ENCODE peak calls at places on chromosomes 1 and 21, in eight cellular contexts. V, T, R, J, E, M, Z and Y are unnamed samples. For H4K20me1, the result is how much of the 10 kb centered on the place peaks cover.

GRCh38 chr1:234963180-234963903 is 165.3 kb downstream of the TOMM20 start:
- DNase-seq in J (no peak), R (no peak), Z (no peak), M (peak), E (peak), T (peak), V (peak), Y (peak)

GRCh38 chr1:28163496-28164120 is 12.9 kb downstream of the PTAFR start:
- DNase-seq in J (no peak), V (no peak), Z (no peak), T (no peak), R (no peak), E (no peak), M (peak), Y (peak)

GRCh38 chr1:95832370-95832769 is 598.4 kb downstream of the RWDD3 start:
- DNase-seq in R (no peak), Z (no peak), E (no peak), J (no peak), T (no peak), V (no peak), M (no peak), Y (no peak)

GRCh38 chr1:44802306-44803061 is 2.3 kb downstream of the PLK3 start:
- DNase-seq in V (peak), T (no peak), Z (no peak), R (no peak), E (no peak), J (no peak), M (no peak), Y (no peak)

GRCh38 chr1:183870351-183871077 is 65.6 kb downstream of the RGL1 start:
- DNase-seq in J (no peak), M (peak), T (peak), R (no peak), E (no peak), V (no peak), Z (no peak), Y (peak)

GRCh38 chr1:207085887-207086286 is 2.8 kb upstream of the C4BPB start:
- DNase-seq in E (no peak), J (no peak), T (no peak), Z (no peak), V (no peak), R (peak), M (no peak), Y (no peak)

GRCh38 chr1:234681990-234682389 is 72.0 kb upstream of the IRF2BP2 start:
- DNase-seq in R (no peak), T (no peak), E (no peak), J (no peak), V (no peak), M (no peak), Z (no peak), Y (no peak)

GRCh38 chr21:44296916-44297315 is 2.9 kb upstream of the PFKL start:
- DNase-seq in Z (no peak), R (no peak), J (no peak), T (no peak), E (no peak), V (no peak), M (no peak), Y (no peak)

GRCh38 chr1:246012271-246012854 is 494.7 kb downstream of the SMYD3 start:
- DNase-seq in M (peak), J (no peak), V (peak), E (peak), Z (peak), T (peak), R (peak), Y (peak)

GRCh38 chr1:89833183-89834077 is 12.6 kb downstream of the LRRC8D start:
- DNase-seq in R (peak), Z (no peak), E (no peak), J (no peak), V (no peak), T (no peak), M (no peak), Y (no peak)

GRCh38 chr1:182069028-182069466 is 7.5 kb upstream of the ZNF648 start:
- DNase-seq in V (peak), T (peak), R (peak), J (peak), E (peak), M (peak), Z (peak), Y (no peak)

GRCh38 chr1:7299994-7300393 is 471.1 kb upstream of the VAMP3 start:
- DNase-seq in R (no peak), J (no peak), E (no peak), M (peak), V (peak), Z (no peak), T (peak), Y (peak)

GRCh38 chr1:245283001-245283400 is 128.2 kb downstream of the KIF26B start:
- DNase-seq in J (no peak), T (no peak), R (no peak), M (no peak), E (no peak), Z (no peak), V (no peak), Y (no peak)

GRCh38 chr21:26845066-26845749 is at the start of gene ADAMTS1:
- DNase-seq in M (peak), J (peak), V (peak), E (no peak), Z (peak), T (peak), R (peak), Y (peak)

GRCh38 chr1:182666736-182667135 is 17.7 kb downstream of the RGS8 start:
- DNase-seq in Z (no peak), M (peak), E (no peak), R (peak), V (no peak), J (no peak), T (no peak), Y (peak)

GRCh38 chr1:10699470-10699835 is 97.0 kb downstream of the CASZ1 start:
- DNase-seq in Z (no peak), J (no peak), V (no peak), E (no peak), T (peak), M (no peak), R (no peak), Y (no peak)

GRCh38 chr1:109266965-109267364 is 16.0 kb downstream of the PSRC1 start:
- DNase-seq in R (no peak), E (no peak), M (peak), T (peak), V (no peak), J (no peak), Z (peak), Y (peak)

GRCh38 chr1:156172696-156173470 is 19.5 kb downstream of the SEMA4A start:
- DNase-seq in E (no peak), Z (no peak), T (no peak), J (no peak), V (no peak), R (peak), M (no peak), Y (no peak)

GRCh38 chr1:235319255-235319654 is 8.7 kb downstream of the ARID4B start:
- DNase-seq in R (no peak), M (no peak), J (no peak), V (no peak), E (no peak), T (no peak), Z (no peak), Y (no peak)

GRCh38 chr1:94898486-94899385 is 28.2 kb downstream of the CNN3 start:
- DNase-seq in V (no peak), M (peak), T (peak), J (no peak), E (no peak), Z (no peak), R (no peak), Y (peak)

GRCh38 chr1:215393476-215393875 is 173.6 kb upstream of the KCTD3 start:
- DNase-seq in V (no peak), M (no peak), T (no peak), J (no peak), E (no peak), Z (no peak), R (no peak), Y (no peak)

GRCh38 chr1:67572594-67573221 is 112.3 kb upstream of the GADD45A start:
- DNase-seq in E (no peak), T (peak), V (peak), R (no peak), Z (peak), M (peak), J (no peak), Y (no peak)

GRCh38 chr1:205729945-205730610 is 19.9 kb downstream of the NUCKS1 start:
- DNase-seq in Z (no peak), J (no peak), T (no peak), E (no peak), M (peak), V (no peak), R (no peak), Y (peak)

GRCh38 chr1:205739348-205740160 is 10.4 kb downstream of the NUCKS1 start:
- DNase-seq in J (no peak), R (no peak), Z (no peak), T (no peak), E (no peak), M (peak), V (no peak), Y (peak)

GRCh38 chr1:205735218-205735617 is 14.8 kb downstream of the NUCKS1 start:
- DNase-seq in R (no peak), Z (no peak), J (no peak), V (no peak), E (no peak), M (no peak), T (no peak), Y (no peak)

DNA sequence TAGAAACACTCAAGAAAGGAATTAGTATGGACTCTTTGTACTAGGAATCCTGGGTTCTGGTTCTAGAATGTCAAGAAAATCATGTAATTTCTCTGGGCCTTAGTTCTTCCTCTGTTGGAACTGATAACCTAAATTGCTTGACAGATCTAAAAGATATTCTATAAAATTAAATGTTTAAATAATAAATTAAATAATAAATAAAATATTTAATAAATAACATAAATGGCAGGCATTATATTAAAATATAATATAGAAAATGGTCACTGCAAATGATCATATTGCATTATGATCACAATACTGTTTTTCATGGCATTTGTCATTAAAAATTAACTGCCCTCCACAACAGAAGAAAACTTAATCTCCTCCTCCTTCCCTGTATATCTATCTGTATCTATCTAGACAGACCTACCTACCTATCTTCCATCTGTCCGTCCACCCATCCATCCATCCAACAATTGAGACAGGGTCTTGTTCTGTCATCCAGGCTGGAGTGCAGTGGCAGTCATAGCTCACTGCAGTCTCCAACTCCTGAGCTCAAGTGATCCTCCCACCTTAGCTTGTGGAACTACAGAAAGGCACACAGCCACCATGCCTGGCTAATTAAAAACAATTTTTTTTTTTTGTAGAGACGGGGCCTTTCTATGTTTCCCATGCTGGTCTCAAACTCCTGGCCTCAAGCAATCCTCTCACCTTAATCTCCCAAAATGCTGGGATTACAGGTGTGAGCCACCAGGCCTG is 16.4 kb downstream of the NUCKS1 start:
- DNase-seq in E (no peak), M (no peak), R (no peak), V (no peak), Z (no peak), J (no peak), T (no peak), Y (no peak)
- H4K20me1 ChIP-seq in E (under half), M (half or more), R (half or more), V (half or more), Z (under half), J (under half), T (under half), Y (under half)

GRCh38 chr1:2289607-2290006 is 61.5 kb downstream of the SKI start:
- DNase-seq in V (no peak), E (no peak), T (no peak), M (no peak), R (no peak), Z (no peak), J (no peak), Y (no peak)

GRCh38 chr1:2290171-2290578 is 62.1 kb downstream of the SKI start:
- DNase-seq in M (no peak), E (no peak), J (no peak), Z (no peak), R (no peak), V (no peak), T (no peak), Y (no peak)

GRCh38 chr1:2288816-2289536 is 60.9 kb downstream of the SKI start:
- DNase-seq in T (no peak), V (no peak), R (no peak), M (no peak), J (no peak), E (no peak), Z (no peak), Y (no peak)

GRCh38 chr1:2292725-2293450 is 64.8 kb downstream of the SKI start:
- DNase-seq in R (no peak), E (no peak), Z (no peak), V (no peak), M (no peak), T (no peak), J (no peak), Y (no peak)

DNA sequence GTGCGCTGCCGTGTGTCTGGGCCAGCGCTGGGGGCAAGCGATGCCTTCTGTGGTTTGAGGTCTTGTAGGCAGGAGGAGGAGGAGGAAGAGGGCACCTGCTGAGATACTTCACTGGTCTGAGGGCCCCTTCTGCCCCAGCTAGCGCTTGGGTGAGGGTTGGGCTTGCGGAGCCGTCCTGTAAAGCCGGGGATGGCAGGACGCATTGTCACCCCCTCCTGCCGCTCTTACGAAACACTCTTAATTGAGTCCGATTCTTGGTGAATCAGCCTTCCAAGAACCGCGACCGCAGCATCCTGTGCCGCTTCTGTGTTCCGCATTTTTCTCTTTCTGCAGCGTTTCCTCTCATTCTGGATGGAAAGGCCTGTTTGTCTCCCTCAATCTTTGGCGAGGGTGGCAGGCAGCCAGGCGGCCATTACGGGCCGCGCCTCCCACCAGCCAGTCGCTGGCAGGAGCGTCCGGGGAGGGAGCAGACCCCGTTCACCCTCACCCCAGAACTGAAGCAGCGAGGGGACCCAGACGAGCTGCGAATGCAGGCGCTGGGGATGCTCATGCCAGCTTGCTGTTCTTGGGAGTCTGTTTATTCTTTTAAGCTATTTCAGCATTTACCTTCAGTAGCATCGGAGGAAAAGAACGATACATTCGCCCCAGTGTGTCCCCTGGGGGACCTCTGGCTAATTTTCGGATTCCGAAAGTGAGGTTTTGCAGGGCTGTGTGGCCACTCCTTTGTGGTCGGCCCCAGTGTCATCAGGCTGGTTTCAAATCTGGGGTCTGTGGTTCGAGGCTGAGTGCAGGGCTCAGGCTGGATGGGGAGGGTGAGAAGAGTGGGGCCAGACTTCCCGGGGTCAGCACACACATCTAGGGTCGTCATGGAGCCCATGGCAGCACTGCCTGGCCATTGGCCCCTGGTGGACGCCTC is 62.7 kb downstream of the SKI start:
- DNase-seq in E (peak), V (no peak), M (peak), T (no peak), R (no peak), J (no peak), Z (peak), Y (peak)
- H4K20me1 ChIP-seq in E (under half), V (half or more), M (under half), T (under half), R (under half), J (under half), Z (under half), Y (under half)

GRCh38 chr1:119320100-119320499 is 48.5 kb upstream of the HAO2 start:
- DNase-seq in Z (no peak), R (no peak), E (no peak), T (no peak), V (no peak), M (no peak), J (no peak), Y (no peak)
- H4K20me1 ChIP-seq in Z (under half), R (under half), E (under half), T (under half), V (under half), M (under half), J (under half), Y (under half)

DNA sequence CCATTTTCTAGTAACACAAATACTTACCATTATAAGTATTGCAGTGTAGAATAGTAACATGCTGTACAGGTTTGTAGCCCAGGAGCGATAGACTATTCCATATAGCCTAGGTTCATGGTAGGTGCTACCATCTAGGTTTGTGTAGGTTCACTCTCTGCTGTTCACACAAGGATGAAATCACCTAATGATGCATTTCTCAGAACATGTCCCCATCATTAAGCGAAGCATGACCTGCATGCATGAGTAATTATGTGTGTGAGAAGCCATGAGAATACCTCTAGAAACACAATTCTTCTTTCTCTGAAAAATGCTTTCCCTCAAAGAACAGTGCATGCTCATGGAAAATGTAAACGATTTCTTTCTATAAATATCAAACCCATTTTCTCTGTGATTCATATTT is 69.3 kb downstream of the NR5A2 start:
- DNase-seq in J (no peak), Z (no peak), V (no peak), R (no peak), M (no peak), E (no peak), T (no peak), Y (no peak)
- H4K20me1 ChIP-seq in J (under half), Z (under half), V (under half), R (under half), M (under half), E (under half), T (under half), Y (under half)

GRCh38 chr1:941027-941587 is 17.4 kb downstream of the SAMD11 start:
- DNase-seq in R (no peak), V (no peak), Z (no peak), M (no peak), T (no peak), E (no peak), J (no peak), Y (no peak)

GRCh38 chr1:938711-939504 is 15.2 kb downstream of the SAMD11 start:
- DNase-seq in M (no peak), E (no peak), V (no peak), T (no peak), R (peak), Z (no peak), J (no peak), Y (no peak)

GRCh38 chr1:941588-942383 is 17.3 kb downstream of the NOC2L start:
- DNase-seq in E (no peak), J (peak), Z (peak), V (peak), R (peak), T (peak), M (peak), Y (peak)

GRCh38 chr1:939511-940107 is 15.9 kb downstream of the SAMD11 start:
- DNase-seq in Z (no peak), R (no peak), V (no peak), J (no peak), T (no peak), M (no peak), E (no peak), Y (no peak)

DNA sequence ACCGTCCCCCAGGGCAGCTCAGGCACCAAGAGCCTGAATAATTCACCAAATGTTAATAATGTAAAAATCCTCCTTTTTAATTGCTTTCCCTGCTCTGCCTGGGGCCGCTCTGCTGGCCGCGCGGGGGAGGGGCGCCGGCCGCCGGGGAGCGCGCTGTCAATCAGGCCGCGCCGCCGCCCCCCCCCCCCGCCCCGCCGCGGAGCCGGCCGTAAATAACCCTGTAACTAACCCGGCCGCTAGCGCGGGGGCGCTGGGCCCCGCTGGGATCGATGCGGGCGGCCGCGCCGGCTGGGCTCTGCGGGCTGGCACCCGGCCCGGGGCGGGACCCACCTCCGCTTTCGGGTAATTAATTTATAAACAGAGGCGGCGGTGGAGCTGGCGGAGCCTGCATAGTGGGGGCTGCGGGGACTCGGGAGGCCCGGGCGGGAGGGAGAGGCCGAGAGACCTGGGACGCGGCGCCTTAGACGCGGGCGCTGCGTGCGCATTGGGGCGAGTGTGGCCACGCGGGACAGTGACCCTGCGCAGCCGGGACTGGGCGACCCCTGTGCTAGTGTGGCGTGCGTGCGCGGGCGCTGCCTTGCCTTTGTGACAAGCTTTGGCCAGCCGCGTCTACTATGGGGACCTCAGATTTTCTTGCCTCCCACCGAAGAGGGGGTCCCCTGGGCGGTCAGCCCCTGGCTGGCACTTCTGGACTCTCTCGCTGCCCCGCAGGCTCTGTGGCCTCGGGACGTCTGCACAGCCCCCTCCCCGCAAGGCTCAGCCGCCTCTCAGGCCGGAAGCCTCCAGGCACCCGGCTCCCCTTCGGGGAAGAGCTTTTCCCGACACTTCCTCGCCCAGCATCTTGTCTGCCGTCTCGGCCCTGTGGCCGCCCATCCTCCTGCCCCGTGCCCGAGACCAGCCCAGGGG is 16.7 kb downstream of the SAMD11 start:
- DNase-seq in Z (no peak), J (no peak), T (peak), R (peak), V (peak), M (peak), E (no peak), Y (peak)
- H4K20me1 ChIP-seq in Z (under half), J (under half), T (under half), R (under half), V (under half), M (under half), E (under half), Y (under half)

DNA sequence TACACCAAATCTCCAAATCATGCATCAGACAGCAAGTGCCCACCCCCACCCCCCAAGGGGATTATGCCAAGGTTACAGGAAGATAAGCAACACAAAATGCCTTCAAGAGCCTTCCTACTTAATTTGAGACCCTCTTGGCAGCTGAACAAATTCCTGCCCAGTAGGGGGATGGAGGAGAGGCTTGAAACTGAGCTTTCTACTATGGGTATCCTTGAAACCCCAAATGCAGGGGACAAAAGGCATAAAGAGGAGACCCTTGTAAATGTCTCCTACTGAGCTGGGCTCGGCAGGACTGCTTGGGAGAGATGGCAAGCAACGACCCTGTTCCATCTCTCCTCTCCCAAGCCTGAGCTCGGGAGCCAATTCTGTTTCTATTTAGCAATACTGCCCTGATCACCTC is 3.5 kb downstream of the SLC41A1 start:
- DNase-seq in M (no peak), V (no peak), R (no peak), T (no peak), Z (no peak), J (no peak), E (no peak), Y (no peak)
- H4K20me1 ChIP-seq in M (under half), V (under half), R (under half), T (under half), Z (under half), J (under half), E (under half), Y (under half)